ENCODE peak calls at places on chromosomes 11 and 22, in five cellular contexts. N is H54, W is A549, R is tibial nerve, D is lower leg skin. E is an unnamed sample.

GRCh38 chr22:46084943-46085830 is 65.1 kb upstream of the PPARA start:
- DNase-seq in D (peak; percentile 72), N (no peak), W (peak; percentile 79), R (peak; percentile 69), E (no peak)

GRCh38 chr11:35725880-35726279 is 63.3 kb downstream of the TRIM44 start:
- DNase-seq in W (peak; percentile 42), D (no peak), R (peak; percentile 7), N (peak; percentile 26), E (peak; percentile 11)

GRCh38 chr11:22703561-22703960 is 37.1 kb downstream of the GAS2 start:
- DNase-seq in D (no peak), N (no peak), R (no peak), W (no peak), E (no peak)

GRCh38 chr11:67318239-67318555 is 14.9 kb downstream of the SSH3 start:
- DNase-seq in D (no peak), N (no peak), W (no peak), R (no peak), E (no peak)

GRCh38 chr11:78202733-78203167 is 14.0 kb downstream of the USP35 start:
- DNase-seq in N (no peak), D (no peak), W (no peak), R (no peak), E (no peak)

GRCh38 chr11:44509291-44509690 is 56.2 kb upstream of the CD82 start:
- DNase-seq in R (no peak), D (no peak), N (no peak), W (no peak), E (no peak)

GRCh38 chr22:24833881-24834495 is 28.0 kb downstream of the SGSM1 start:
- DNase-seq in W (no peak), D (no peak), R (no peak), N (no peak), E (no peak)

GRCh38 chr22:47449508-47450270 is 687.2 kb downstream of the TBC1D22A start:
- DNase-seq in N (no peak), D (no peak), W (no peak), R (no peak), E (no peak)

GRCh38 chr22:36330655-36331305 is 57.0 kb downstream of the MYH9 start:
- DNase-seq in W (no peak), D (no peak), N (no peak), R (no peak), E (peak; percentile 61)

GRCh38 chr11:124538019-124538418 is 5.4 kb downstream of the OR8B12 start:
- DNase-seq in W (peak; percentile 26), D (no peak), N (no peak), R (peak; percentile 47), E (no peak)

GRCh38 chr11:128599729-128600128 is 12.4 kb upstream of the ETS1 start:
- DNase-seq in D (no peak), N (no peak), R (no peak), W (no peak), E (no peak)

GRCh38 chr11:77203901-77204755 is 76.1 kb downstream of the MYO7A start:
- DNase-seq in D (no peak), N (no peak), W (no peak), R (no peak), E (no peak)

GRCh38 chr22:19855504-19856409 is 1.1 kb upstream of the GNB1L start:
- DNase-seq in W (peak; percentile 70), R (peak; percentile 56), N (no peak), D (peak; percentile 36), E (peak; percentile 80)

GRCh38 chr22:16568425-16568758 is 24.2 kb downstream of the CCT8L2 start:
- DNase-seq in R (no peak), W (no peak), D (no peak), N (no peak), E (no peak)

GRCh38 chr11:88414981-88415391 is 77.5 kb upstream of the CTSC start:
- DNase-seq in D (no peak), N (no peak), W (no peak), R (no peak), E (no peak)

GRCh38 chr11:12184696-12185095 is 74.3 kb downstream of the MICAL2 start:
- DNase-seq in N (no peak), D (no peak), R (no peak), W (no peak), E (no peak)

GRCh38 chr22:32676196-32676595 is 125.3 kb upstream of the TIMP3 start:
- DNase-seq in D (no peak), N (no peak), W (no peak), R (no peak), E (no peak)

GRCh38 chr11:70891844-70892380 is 360.5 kb downstream of the SHANK2 start:
- DNase-seq in N (no peak), W (no peak), R (no peak), D (no peak), E (no peak)

GRCh38 chr11:44927174-44927661 is 23.5 kb downstream of the TP53I11 start:
- DNase-seq in R (peak; percentile 29), N (peak; percentile 86), W (peak; percentile 84), D (peak; percentile 46), E (peak; percentile 72)

GRCh38 chr11:103662880-103663279 is 373.6 kb upstream of the DDI1 start:
- DNase-seq in W (no peak), N (no peak), R (no peak), D (no peak), E (no peak)

GRCh38 chr11:130819561-130819960 is 96.7 kb downstream of the SNX19 start:
- DNase-seq in W (no peak), R (no peak), N (no peak), D (no peak), E (no peak)

GRCh38 chr22:27435839-27436581 is 365.5 kb downstream of the MN1 start:
- DNase-seq in W (no peak), N (no peak), R (no peak), D (no peak), E (no peak)

GRCh38 chr11:76044750-76045320 is 161.5 kb downstream of the WNT11 start:
- DNase-seq in N (no peak), W (no peak), D (no peak), R (no peak), E (no peak)

GRCh38 chr11:76049506-76049905 is 156.8 kb downstream of the WNT11 start:
- DNase-seq in W (no peak), R (no peak), N (no peak), D (no peak), E (no peak)

GRCh38 chr11:76047766-76048165 is 158.5 kb downstream of the WNT11 start:
- DNase-seq in N (no peak), R (no peak), W (no peak), D (no peak), E (no peak)

GRCh38 chr11:76048763-76049162 is 157.5 kb downstream of the WNT11 start:
- DNase-seq in D (no peak), W (peak; percentile 63), R (no peak), N (no peak), E (peak; percentile 77)

DNA sequence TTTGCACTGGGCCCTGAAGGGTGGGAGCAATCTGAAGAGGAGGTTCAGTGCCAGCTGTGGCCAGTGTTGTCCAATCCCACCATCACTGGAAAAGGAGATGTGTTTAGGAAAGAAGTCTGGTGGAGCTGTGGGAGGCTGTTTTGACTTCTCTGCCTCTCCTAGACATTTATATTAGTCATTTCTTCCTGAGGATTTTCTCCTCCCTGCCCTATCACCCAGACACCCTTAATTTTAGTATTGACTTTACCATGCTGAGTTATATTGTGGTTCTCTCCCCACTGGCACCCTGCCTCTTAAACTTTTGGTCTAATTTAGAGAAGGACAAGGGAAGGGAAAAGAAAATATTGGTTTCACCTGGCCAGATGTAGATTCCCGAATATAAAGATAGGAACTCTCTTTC is 159.1 kb downstream of the WNT11 start:
- DNase-seq in W (no peak), N (no peak), R (no peak), D (no peak), E (no peak)
- TF ChIP-seq POLR2A in W (no peak), N (no peak), R (no peak), D (no peak), E (no peak)

DNA sequence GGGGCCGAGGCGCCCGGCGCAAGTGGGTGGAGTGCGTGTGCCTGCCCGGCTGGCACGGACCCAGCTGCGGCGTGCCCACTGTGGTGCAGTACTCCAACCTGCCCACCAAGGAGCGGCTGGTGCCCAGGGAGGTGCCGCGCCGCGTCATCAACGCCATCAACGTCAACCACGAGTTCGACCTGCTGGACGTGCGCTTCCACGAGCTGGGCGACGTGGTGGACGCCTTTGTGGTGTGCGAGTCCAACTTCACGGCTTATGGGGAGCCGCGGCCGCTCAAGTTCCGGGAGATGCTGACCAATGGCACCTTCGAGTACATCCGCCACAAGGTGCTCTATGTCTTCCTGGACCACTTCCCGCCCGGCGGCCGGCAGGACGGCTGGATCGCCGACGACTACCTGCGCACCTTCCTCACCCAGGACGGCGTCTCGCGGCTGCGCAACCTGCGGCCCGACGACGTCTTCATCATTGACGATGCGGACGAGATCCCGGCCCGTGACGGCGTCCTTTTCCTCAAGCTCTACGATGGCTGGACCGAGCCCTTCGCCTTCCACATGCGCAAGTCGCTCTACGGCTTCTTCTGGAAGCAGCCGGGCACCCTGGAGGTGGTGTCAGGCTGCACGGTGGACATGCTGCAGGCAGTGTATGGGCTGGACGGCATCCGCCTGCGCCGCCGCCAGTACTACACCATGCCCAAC is 14.1 kb upstream of the MIEF1 start:
- DNase-seq in D (no peak), R (no peak), N (no peak), W (no peak), E (no peak)
- TF ChIP-seq POLR2A in D (no peak), R (no peak), N (no peak), W (no peak), E (no peak)

GRCh38 chr11:65476632-65477270 is 22.1 kb upstream of the MALAT1 start:
- DNase-seq in R (no peak), D (no peak), N (no peak), W (no peak), E (peak; percentile 88)
- TF ChIP-seq POLR2A in R (no peak), D (no peak), N (no peak), W (peak; percentile 1), E (no peak)

GRCh38 chr11:117096973-117097566 is 1.2 kb downstream of the SIK3 start:
- DNase-seq in R (no peak), D (no peak), W (no peak), N (no peak), E (peak; percentile 64)

GRCh38 chr11:117095301-117096139 is 2.7 kb downstream of the SIK3 start:
- DNase-seq in R (no peak), W (no peak), D (no peak), N (no peak), E (peak; percentile 73)

GRCh38 chr11:117094776-117095175 is 3.5 kb downstream of the SIK3 start:
- DNase-seq in W (no peak), D (no peak), R (no peak), N (no peak), E (no peak)

GRCh38 chr11:117097567-117098268 is 510 bp downstream of the SIK3 start:
- DNase-seq in W (no peak), R (peak; percentile 42), N (no peak), D (peak; percentile 29), E (peak; percentile 63)

GRCh38 chr11:117096140-117096972 is 1.9 kb downstream of the SIK3 start:
- DNase-seq in N (no peak), W (peak; percentile 56), D (no peak), R (no peak), E (peak; percentile 74)
- TF ChIP-seq POLR2A in N (no peak), W (no peak), D (no peak), R (no peak), E (peak; percentile 4)

E was measured in erythroblast.